ENCODE peak calls at places on chromosome 21, in seven cellular contexts. One of them, this sample, is unnamed.

GRCh38 chr21:45281411-45282282 is 6.0 kb downstream of the POFUT2 start:
- DNase-seq in hepatocyte: no peak
- DNase-seq in GM23248: no peak
- DNase-seq in PC-9: no peak
- DNase-seq in OCI-LY7: no peak
- DNase-seq in SK-N-SH: no peak
- DNase-seq in GM23338: no peak
- DNase-seq in this sample: no peak

GRCh38 chr21:45050786-45051489 is 23.4 kb upstream of the ADARB1 start:
- DNase-seq in hepatocyte: peak; percentile 61
- DNase-seq in GM23248: peak; percentile 97
- DNase-seq in PC-9: no peak
- DNase-seq in OCI-LY7: no peak
- DNase-seq in SK-N-SH: no peak
- DNase-seq in GM23338: no peak
- DNase-seq in this sample: no peak

GRCh38 chr21:45938453-45938755 is 43.2 kb upstream of the COL6A1 start:
- DNase-seq in hepatocyte: no peak
- DNase-seq in GM23248: no peak
- DNase-seq in PC-9: no peak
- DNase-seq in OCI-LY7: no peak
- DNase-seq in SK-N-SH: peak; percentile 16
- DNase-seq in GM23338: no peak
- DNase-seq in this sample: no peak

GRCh38 chr21:15732290-15732995 is 2.7 kb downstream of the USP25 start:
- DNase-seq in hepatocyte: peak; percentile 46
- DNase-seq in GM23248: peak; percentile 24
- DNase-seq in PC-9: peak; percentile 72
- DNase-seq in OCI-LY7: peak; percentile 76
- DNase-seq in SK-N-SH: no peak
- DNase-seq in GM23338: no peak
- DNase-seq in this sample: peak; percentile 90

GRCh38 chr21:45026833-45027232 is 47.5 kb upstream of the ADARB1 start:
- DNase-seq in hepatocyte: peak; percentile 12
- DNase-seq in GM23248: no peak
- DNase-seq in PC-9: no peak
- DNase-seq in OCI-LY7: no peak
- DNase-seq in SK-N-SH: peak; percentile 19
- DNase-seq in GM23338: no peak
- DNase-seq in this sample: no peak

GRCh38 chr21:26844258-26845065 is 747 bp downstream of the ADAMTS1 start:
- DNase-seq in hepatocyte: peak; percentile 71
- DNase-seq in GM23248: peak; percentile 76
- DNase-seq in PC-9: no peak
- DNase-seq in OCI-LY7: no peak
- DNase-seq in SK-N-SH: peak; percentile 73
- DNase-seq in GM23338: peak; percentile 60
- DNase-seq in this sample: no peak

GRCh38 chr21:40386301-40386911 is 460.6 kb downstream of the DSCAM start:
- DNase-seq in hepatocyte: peak; percentile 86
- DNase-seq in GM23248: peak; percentile 12
- DNase-seq in PC-9: no peak
- DNase-seq in OCI-LY7: peak; percentile 7
- DNase-seq in SK-N-SH: peak; percentile 78
- DNase-seq in GM23338: peak; percentile 69
- DNase-seq in this sample: peak; percentile 71

GRCh38 chr21:45049725-45050359 is 24.5 kb upstream of the ADARB1 start:
- DNase-seq in hepatocyte: no peak
- DNase-seq in GM23248: peak; percentile 45
- DNase-seq in PC-9: no peak
- DNase-seq in OCI-LY7: no peak
- DNase-seq in SK-N-SH: no peak
- DNase-seq in GM23338: no peak
- DNase-seq in this sample: no peak

GRCh38 chr21:38596264-38597042 is 98.2 kb upstream of the ERG start:
- DNase-seq in hepatocyte: peak; percentile 48
- DNase-seq in GM23248: peak; percentile 36
- DNase-seq in PC-9: no peak
- DNase-seq in OCI-LY7: no peak
- DNase-seq in SK-N-SH: no peak
- DNase-seq in GM23338: no peak
- DNase-seq in this sample: no peak

GRCh38 chr21:45478115-45478801 is 64.0 kb downstream of the SLC19A1 start:
- DNase-seq in hepatocyte: peak; percentile 82
- DNase-seq in GM23248: peak; percentile 80
- DNase-seq in PC-9: no peak
- DNase-seq in OCI-LY7: peak; percentile 16
- DNase-seq in SK-N-SH: peak; percentile 92
- DNase-seq in GM23338: peak; percentile 84
- DNase-seq in this sample: peak; percentile 79

GRCh38 chr21:40331182-40331581 is 463.9 kb downstream of the PCP4 start:
- DNase-seq in hepatocyte: no peak
- DNase-seq in GM23248: no peak
- DNase-seq in PC-9: no peak
- DNase-seq in OCI-LY7: no peak
- DNase-seq in SK-N-SH: no peak
- DNase-seq in GM23338: no peak
- DNase-seq in this sample: no peak

GRCh38 chr21:15837603-15838002 is 107.8 kb downstream of the USP25 start:
- DNase-seq in hepatocyte: peak; percentile 42
- DNase-seq in GM23248: peak; percentile 54
- DNase-seq in PC-9: no peak
- DNase-seq in OCI-LY7: no peak
- DNase-seq in SK-N-SH: no peak
- DNase-seq in GM23338: no peak
- DNase-seq in this sample: no peak

GRCh38 chr21:45379901-45380330 is 25.0 kb upstream of the COL18A1 start:
- DNase-seq in hepatocyte: no peak
- DNase-seq in GM23248: no peak
- DNase-seq in PC-9: no peak
- DNase-seq in OCI-LY7: no peak
- DNase-seq in SK-N-SH: no peak
- DNase-seq in GM23338: no peak
- DNase-seq in this sample: no peak

GRCh38 chr21:33820371-33820770 is 95.2 kb downstream of the ATP5PO start:
- DNase-seq in hepatocyte: no peak
- DNase-seq in GM23248: no peak
- DNase-seq in PC-9: no peak
- DNase-seq in OCI-LY7: no peak
- DNase-seq in SK-N-SH: no peak
- DNase-seq in GM23338: no peak
- DNase-seq in this sample: no peak

GRCh38 chr21:38139380-38140168 is 117.2 kb upstream of the KCNJ15 start:
- DNase-seq in hepatocyte: peak; percentile 45
- DNase-seq in GM23248: peak; percentile 58
- DNase-seq in PC-9: peak; percentile 58
- DNase-seq in OCI-LY7: no peak
- DNase-seq in SK-N-SH: no peak
- DNase-seq in GM23338: no peak
- DNase-seq in this sample: no peak

GRCh38 chr21:45640001-45640887 is 3.3 kb upstream of the PCBP3 start:
- DNase-seq in hepatocyte: no peak
- DNase-seq in GM23248: no peak
- DNase-seq in PC-9: no peak
- DNase-seq in OCI-LY7: peak; percentile 79
- DNase-seq in SK-N-SH: peak; percentile 52
- DNase-seq in GM23338: peak; percentile 7
- DNase-seq in this sample: peak; percentile 70

GRCh38 chr21:41393876-41394465 is 32.1 kb upstream of the MX1 start:
- DNase-seq in hepatocyte: no peak
- DNase-seq in GM23248: no peak
- DNase-seq in PC-9: no peak
- DNase-seq in OCI-LY7: no peak
- DNase-seq in SK-N-SH: no peak
- DNase-seq in GM23338: no peak
- DNase-seq in this sample: no peak

GRCh38 chr21:38743772-38744529 is 61.8 kb upstream of the ETS2 start:
- DNase-seq in hepatocyte: no peak
- DNase-seq in GM23248: no peak
- DNase-seq in PC-9: no peak
- DNase-seq in OCI-LY7: no peak
- DNase-seq in SK-N-SH: no peak
- DNase-seq in GM23338: no peak
- DNase-seq in this sample: no peak

GRCh38 chr21:45034556-45035476 is 39.6 kb upstream of the ADARB1 start:
- DNase-seq in hepatocyte: no peak
- DNase-seq in GM23248: no peak
- DNase-seq in PC-9: no peak
- DNase-seq in OCI-LY7: no peak
- DNase-seq in SK-N-SH: no peak
- DNase-seq in GM23338: no peak
- DNase-seq in this sample: no peak

GRCh38 chr21:46254208-46254975 is 25.8 kb upstream of the LSS start:
- DNase-seq in hepatocyte: no peak
- DNase-seq in GM23248: no peak
- DNase-seq in PC-9: no peak
- DNase-seq in OCI-LY7: peak; percentile 22
- DNase-seq in SK-N-SH: no peak
- DNase-seq in GM23338: no peak
- DNase-seq in this sample: no peak

GRCh38 chr21:44815852-44816628 is 1.8 kb downstream of the SUMO3 start:
- DNase-seq in hepatocyte: peak; percentile 31
- DNase-seq in GM23248: peak; percentile 16
- DNase-seq in PC-9: no peak
- DNase-seq in OCI-LY7: no peak
- DNase-seq in SK-N-SH: peak; percentile 74
- DNase-seq in GM23338: no peak
- DNase-seq in this sample: no peak

DNA sequence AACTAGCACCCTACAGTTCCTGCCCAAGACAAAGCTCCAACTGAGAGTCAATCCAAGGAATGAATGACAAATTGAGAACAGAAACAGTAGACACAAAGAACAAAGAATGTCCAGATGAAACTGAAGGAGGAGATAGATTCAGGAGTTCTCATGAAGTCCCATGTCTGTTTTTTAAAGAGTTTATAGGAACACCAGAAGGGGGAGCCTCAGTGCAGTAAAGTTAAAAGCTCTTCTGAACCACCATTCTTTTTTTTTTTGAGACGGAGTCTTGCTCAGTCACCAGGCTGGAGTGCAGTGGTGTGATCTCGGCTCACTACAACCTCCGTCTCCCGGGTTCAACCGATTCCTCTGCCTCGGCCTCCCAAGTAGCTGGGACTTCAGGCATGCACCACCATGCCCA is 323.6 kb downstream of the MRPL39 start:
- DNase-seq in hepatocyte: peak; percentile 54
- DNase-seq in GM23248: peak; percentile 68
- DNase-seq in PC-9: no peak
- DNase-seq in OCI-LY7: peak; percentile 1
- DNase-seq in SK-N-SH: no peak
- DNase-seq in GM23338: peak; percentile 84
- DNase-seq in this sample: peak; percentile 59
- H2AFZ ChIP-seq in hepatocyte: no peak overlapping the region
- H2AFZ ChIP-seq in GM23248: peak overlapping the region; percentile 69
- H2AFZ ChIP-seq in PC-9: no peak overlapping the region
- H2AFZ ChIP-seq in OCI-LY7: no peak overlapping the region
- H2AFZ ChIP-seq in SK-N-SH: no peak overlapping the region
- H2AFZ ChIP-seq in GM23338: no peak overlapping the region
- H2AFZ ChIP-seq in this sample: no peak overlapping the region

DNA sequence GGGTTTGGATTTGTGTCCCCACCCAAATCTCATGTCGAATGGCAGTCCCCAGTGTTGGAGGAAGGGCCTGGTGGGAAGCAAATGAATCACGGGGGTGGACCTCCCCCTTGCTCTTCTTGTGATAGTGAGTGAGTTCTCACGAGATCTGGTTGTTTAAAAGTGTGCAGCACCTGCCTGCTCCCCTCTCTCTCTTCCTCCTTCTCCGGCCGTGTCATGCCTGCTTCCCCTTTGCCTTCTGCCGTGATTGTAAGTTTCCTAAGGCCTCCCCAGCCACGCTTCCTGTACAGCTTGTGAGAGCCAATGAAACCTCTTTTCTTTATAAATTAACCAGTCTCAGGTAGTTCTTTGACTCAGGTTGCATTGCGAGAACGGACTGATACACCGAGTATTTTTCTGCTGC is 15.9 kb downstream of the CLDN14 start:
- DNase-seq in hepatocyte: no peak
- DNase-seq in GM23248: no peak
- DNase-seq in PC-9: no peak
- DNase-seq in OCI-LY7: no peak
- DNase-seq in SK-N-SH: no peak
- DNase-seq in GM23338: no peak
- DNase-seq in this sample: no peak
- H3K4me2 ChIP-seq in hepatocyte: no peak overlapping the region
- H3K4me2 ChIP-seq in GM23248: no peak overlapping the region
- H3K4me2 ChIP-seq in PC-9: no peak overlapping the region
- H3K4me2 ChIP-seq in OCI-LY7: no peak overlapping the region
- H3K4me2 ChIP-seq in SK-N-SH: no peak overlapping the region
- H3K4me2 ChIP-seq in GM23338: no peak overlapping the region
- H3K4me2 ChIP-seq in this sample: no peak overlapping the region

DNA sequence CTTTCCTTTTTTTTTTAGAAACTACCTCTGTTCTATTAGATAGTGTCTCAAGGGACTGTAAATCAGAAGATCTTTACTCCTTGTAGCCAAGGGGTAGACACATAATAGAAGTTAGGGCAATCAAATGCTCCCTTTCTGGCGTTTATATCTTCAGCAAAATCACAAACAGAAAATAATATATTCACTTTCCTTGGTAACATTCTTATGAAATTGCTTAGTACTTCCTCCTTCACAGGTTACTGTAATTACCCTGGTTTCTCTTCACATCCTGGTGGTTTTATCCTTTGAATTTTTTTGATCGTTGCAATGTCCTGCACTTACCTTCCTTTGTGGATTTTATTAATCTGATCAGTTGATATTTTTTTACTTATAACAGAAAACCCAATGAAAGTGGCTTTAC is 1064.9 kb downstream of the NCAM2 start:
- DNase-seq in hepatocyte: no peak
- DNase-seq in GM23248: no peak
- DNase-seq in PC-9: no peak
- DNase-seq in OCI-LY7: no peak
- DNase-seq in SK-N-SH: no peak
- DNase-seq in GM23338: no peak
- DNase-seq in this sample: no peak
- H3K9me2 ChIP-seq in hepatocyte: no peaks in the 10 kb centered on the region
- H3K9me2 ChIP-seq in GM23248: no peaks in the 10 kb centered on the region
- H3K9me2 ChIP-seq in PC-9: no peaks in the 10 kb centered on the region
- H3K9me2 ChIP-seq in OCI-LY7: no peaks in the 10 kb centered on the region
- H3K9me2 ChIP-seq in SK-N-SH: no peaks in the 10 kb centered on the region
- H3K9me2 ChIP-seq in GM23338: no peaks in the 10 kb centered on the region
- H3K9me2 ChIP-seq in this sample: no peaks in the 10 kb centered on the region

GRCh38 chr21:35428927-35429326 is 379.8 kb upstream of the RUNX1 start:
- DNase-seq in hepatocyte: no peak
- DNase-seq in GM23248: peak; percentile 27
- DNase-seq in PC-9: no peak
- DNase-seq in OCI-LY7: no peak
- DNase-seq in SK-N-SH: no peak
- DNase-seq in GM23338: no peak
- DNase-seq in this sample: no peak

GRCh38 chr21:35426897-35427296 is 377.8 kb upstream of the RUNX1 start:
- DNase-seq in hepatocyte: no peak
- DNase-seq in GM23248: no peak
- DNase-seq in PC-9: no peak
- DNase-seq in OCI-LY7: no peak
- DNase-seq in SK-N-SH: no peak
- DNase-seq in GM23338: no peak
- DNase-seq in this sample: no peak

GRCh38 chr21:35428041-35428400 is 378.9 kb upstream of the RUNX1 start:
- DNase-seq in hepatocyte: no peak
- DNase-seq in GM23248: peak; percentile 69
- DNase-seq in PC-9: no peak
- DNase-seq in OCI-LY7: no peak
- DNase-seq in SK-N-SH: no peak
- DNase-seq in GM23338: no peak
- DNase-seq in this sample: no peak

GRCh38 chr21:35427320-35428040 is 378.4 kb upstream of the RUNX1 start:
- DNase-seq in hepatocyte: no peak
- DNase-seq in GM23248: peak; percentile 62
- DNase-seq in PC-9: no peak
- DNase-seq in OCI-LY7: no peak
- DNase-seq in SK-N-SH: no peak
- DNase-seq in GM23338: no peak
- DNase-seq in this sample: no peak

GRCh38 chr21:35428489-35428888 is 379.4 kb upstream of the RUNX1 start:
- DNase-seq in hepatocyte: no peak
- DNase-seq in GM23248: peak; percentile 48
- DNase-seq in PC-9: no peak
- DNase-seq in OCI-LY7: no peak
- DNase-seq in SK-N-SH: no peak
- DNase-seq in GM23338: peak; percentile 16
- DNase-seq in this sample: no peak
- H2AFZ ChIP-seq in hepatocyte: no peak overlapping the region
- H2AFZ ChIP-seq in GM23248: peak overlapping the region; percentile 52
- H2AFZ ChIP-seq in PC-9: no peak overlapping the region
- H2AFZ ChIP-seq in OCI-LY7: no peak overlapping the region
- H2AFZ ChIP-seq in SK-N-SH: no peak overlapping the region
- H2AFZ ChIP-seq in GM23338: peak overlapping the region; percentile 88
- H2AFZ ChIP-seq in this sample: no peak overlapping the region